ENCODE peak calls at places on chromosome 14, in ten cellular contexts. I, Z, F, C, T, J, Y, B, O and G are unnamed samples.
A peak's percentile ranks its signal among the peaks of the same experiment; 100 is the strongest.

GRCh38 chr14:55309761-55310365 is 38.6 kb downstream of the FBXO34 start:
- DNase-seq in I (no peak), Z (no peak), F (no peak), C (no peak), T (no peak), J (no peak), Y (no peak), B (no peak), O (no peak), G (no peak)

GRCh38 chr14:90301580-90302181 is 30.1 kb downstream of the NRDE2 start:
- DNase-seq in I (peak; percentile 52), Z (no peak), F (no peak), C (peak; percentile 52), T (peak; percentile 18), J (peak; percentile 67), Y (no peak), B (no peak), O (peak; percentile 81), G (no peak)

GRCh38 chr14:90159147-90159546 is 97.2 kb upstream of the PSMC1 start:
- DNase-seq in I (no peak), Z (no peak), F (no peak), C (no peak), T (no peak), J (no peak), Y (no peak), B (no peak), O (no peak), G (no peak)

GRCh38 chr14:56002876-56003625 is 115.2 kb upstream of the PELI2 start:
- DNase-seq in I (no peak), Z (peak; percentile 68), F (no peak), C (no peak), T (no peak), J (peak; percentile 16), Y (peak; percentile 3), B (no peak), O (no peak), G (no peak)

GRCh38 chr14:105019861-105020814 is 745 bp downstream of the CDCA4 start:
- DNase-seq in I (no peak), Z (peak; percentile 69), F (peak; percentile 72), C (peak; percentile 23), T (peak; percentile 75), J (peak; percentile 41), Y (peak; percentile 62), B (peak; percentile 63), O (peak; percentile 30), G (no peak)

GRCh38 chr14:106874365-106874764 is 1348.0 kb downstream of the TMEM121 start:
- DNase-seq in I (no peak), Z (no peak), F (no peak), C (no peak), T (peak; percentile 45), J (no peak), Y (no peak), B (no peak), O (no peak), G (no peak)

GRCh38 chr14:100893228-100893601 is 10.3 kb downstream of the RTL1 start:
- DNase-seq in I (no peak), Z (no peak), F (no peak), C (no peak), T (no peak), J (no peak), Y (no peak), B (no peak), O (no peak), G (no peak)

GRCh38 chr14:105067140-105067968 is 2.1 kb upstream of the GPR132 start:
- DNase-seq in I (no peak), Z (peak; percentile 69), F (no peak), C (no peak), T (peak; percentile 86), J (no peak), Y (peak; percentile 49), B (no peak), O (peak; percentile 18), G (no peak)

GRCh38 chr14:58238252-58239247 is 6.1 kb upstream of the PSMA3 start:
- DNase-seq in I (no peak), Z (peak; percentile 13), F (no peak), C (no peak), T (no peak), J (no peak), Y (no peak), B (no peak), O (peak; percentile 42), G (no peak)

GRCh38 chr14:68701001-68701741 is 91.7 kb downstream of the ZFP36L1 start:
- DNase-seq in I (no peak), Z (no peak), F (no peak), C (no peak), T (no peak), J (no peak), Y (no peak), B (no peak), O (no peak), G (no peak)